ENCODE peak calls at places on chromosomes 12 and 14, in five cellular contexts. Y is neuronal stem cell, T is IMR-90, G is mesenchymal stem cell, U is H9. Q is an unnamed sample.

GRCh38 chr14:104475802-104476201 is 103.8 kb upstream of the C14orf180 start:
- DNase-seq in Y (no peak), T (no peak), G (no peak), U (no peak), Q (no peak)

GRCh38 chr14:71359823-71360222 is 452.6 kb downstream of the PCNX1 start:
- DNase-seq in Y (no peak), T (no peak), G (no peak), U (no peak), Q (no peak)

GRCh38 chr12:49867580-49868341 is 24.9 kb upstream of the BCDIN3D start:
- DNase-seq in Y (no peak), T (no peak), G (peak), U (peak), Q (peak)

GRCh38 chr12:56007892-56008471 is 10.9 kb downstream of the SUOX start:
- DNase-seq in Y (no peak), T (no peak), G (peak), U (no peak), Q (no peak)

GRCh38 chr12:52023976-52024688 is 17.4 kb downstream of the TAMALIN start:
- DNase-seq in Y (no peak), T (no peak), G (no peak), U (no peak), Q (no peak)

GRCh38 chr14:90388982-90389381 is 7.8 kb upstream of the CALM1 start:
- DNase-seq in Y (no peak), T (peak), G (no peak), U (no peak), Q (no peak)

GRCh38 chr12:57037264-57037663 is 12.7 kb downstream of the MYO1A start:
- DNase-seq in Y (no peak), T (no peak), G (no peak), U (peak), Q (no peak)

GRCh38 chr14:32397871-32398640 is 69.0 kb downstream of the AKAP6 start:
- DNase-seq in Y (no peak), T (peak), G (peak), U (no peak), Q (no peak)

GRCh38 chr14:31411218-31411727 is 9.1 kb downstream of the HEATR5A start:
- DNase-seq in Y (no peak), T (peak), G (peak), U (no peak), Q (no peak)

GRCh38 chr12:118560733-118561132 is 184.4 kb downstream of the SUDS3 start:
- DNase-seq in Y (no peak), T (no peak), G (no peak), U (no peak), Q (no peak)

GRCh38 chr12:76519538-76519937 is 40.0 kb downstream of the OSBPL8 start:
- DNase-seq in Y (no peak), T (no peak), G (no peak), U (no peak), Q (no peak)

GRCh38 chr12:108210001-108210400 is 80.9 kb downstream of the WSCD2 start:
- DNase-seq in Y (no peak), T (no peak), G (no peak), U (no peak), Q (no peak)

GRCh38 chr14:43900173-43900655 is 606.9 kb downstream of the FSCB start:
- DNase-seq in Y (no peak), T (no peak), G (no peak), U (no peak), Q (no peak)

GRCh38 chr12:80120994-80121393 is 21.7 kb downstream of the OTOGL start:
- DNase-seq in Y (no peak), T (no peak), G (no peak), U (no peak), Q (no peak)

GRCh38 chr12:76583301-76583700 is 23.7 kb upstream of the OSBPL8 start:
- DNase-seq in Y (no peak), T (no peak), G (no peak), U (no peak), Q (no peak)

GRCh38 chr14:61321385-61322010 is at the start of gene PRKCH:
- DNase-seq in Y (peak), T (peak), G (peak), U (peak), Q (peak)
- H3K23ac ChIP-seq in Y (peak), T (no peak), G (no peak), U (no peak), Q (no peak)

GRCh38 chr12:6850796-6851152 is 312 bp downstream of the CDCA3 start:
- DNase-seq in Y (no peak), T (no peak), G (no peak), U (no peak), Q (peak)

GRCh38 chr12:6852651-6853354 is 853 bp downstream of the USP5 start:
- DNase-seq in Y (no peak), T (peak), G (peak), U (peak), Q (no peak)

GRCh38 chr12:6853626-6854025 is 1.7 kb downstream of the USP5 start:
- DNase-seq in Y (no peak), T (no peak), G (no peak), U (no peak), Q (no peak)

GRCh38 chr12:6851153-6851920 is at the start of gene CDCA3:
- DNase-seq in Y (peak), T (peak), G (peak), U (peak), Q (peak)

GRCh38 chr12:6851921-6852650 is at the start of gene USP5:
- DNase-seq in Y (peak), T (peak), G (peak), U (peak), Q (peak)
- H3K23ac ChIP-seq in Y (peak), T (peak), G (no peak), U (no peak), Q (no peak)

GRCh38 chr12:6914246-6914947 is at the start of gene ENO2:
- DNase-seq in Y (peak), T (peak), G (peak), U (peak), Q (peak)
- H3K23ac ChIP-seq in Y (peak), T (peak), G (no peak), U (no peak), Q (no peak)

GRCh38 chr14:99519931-99520421 is 38.8 kb downstream of the CCNK start:
- DNase-seq in Y (no peak), T (no peak), G (no peak), U (no peak), Q (no peak)
- H3K23ac ChIP-seq in Y (no peak), T (no peak), G (no peak), U (no peak), Q (no peak)

GRCh38 chr12:110680032-110680431 is 8.9 kb downstream of the HVCN1 start:
- DNase-seq in Y (no peak), T (no peak), G (no peak), U (no peak), Q (no peak)
- H3K23ac ChIP-seq in Y (no peak), T (no peak), G (no peak), U (no peak), Q (no peak)

GRCh38 chr14:24147761-24148428 is 597 bp downstream of the RNF31 start:
- DNase-seq in Y (no peak), T (no peak), G (no peak), U (no peak), Q (no peak)

GRCh38 chr14:24146622-24146977 is 190 bp upstream of the PSME2 start:
- DNase-seq in Y (peak), T (peak), G (peak), U (peak), Q (peak)

GRCh38 chr14:24145219-24145618 is 1.2 kb downstream of the PSME2 start:
- DNase-seq in Y (no peak), T (no peak), G (no peak), U (no peak), Q (no peak)

GRCh38 chr14:24145700-24146621 is at the start of gene PSME2:
- DNase-seq in Y (no peak), T (peak), G (peak), U (no peak), Q (peak)

DNA sequence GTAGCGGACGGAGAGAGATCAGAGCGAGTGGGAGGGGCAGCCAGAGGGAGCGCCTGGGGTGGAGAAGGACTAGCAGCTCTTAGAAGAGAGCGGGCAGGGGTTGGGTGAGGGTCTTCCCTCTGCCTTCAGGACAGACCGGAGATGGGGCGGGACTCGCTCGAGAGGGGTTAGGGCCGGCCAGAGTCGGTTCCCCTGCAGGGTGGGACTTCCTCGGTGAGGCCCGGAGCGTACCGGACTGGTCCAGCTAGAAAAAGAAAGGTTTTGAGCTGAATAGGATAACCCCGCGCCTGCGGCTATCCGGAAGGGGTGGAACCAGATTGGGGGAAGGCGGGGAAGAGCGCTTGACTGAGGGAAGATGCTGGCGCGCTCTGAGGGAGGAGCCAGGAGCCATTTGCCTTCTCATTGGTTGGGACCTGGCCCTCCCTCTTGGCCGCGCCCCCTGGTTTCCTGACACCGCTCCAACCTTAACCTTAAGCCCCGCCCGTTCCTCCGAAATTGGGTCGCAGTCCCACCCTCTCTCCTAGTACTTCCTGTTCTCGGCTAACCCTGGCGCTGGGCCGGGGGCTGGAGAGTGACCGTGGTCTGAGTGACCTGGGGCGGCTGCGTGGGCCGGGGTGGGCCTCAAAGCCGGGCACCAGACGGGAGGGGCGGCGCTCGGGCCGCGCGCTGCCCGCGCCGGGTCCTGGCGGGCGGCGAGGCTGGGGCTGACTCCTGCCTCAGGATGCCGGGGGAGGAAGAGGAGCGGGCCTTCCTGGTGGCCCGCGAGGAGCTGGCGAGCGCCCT is at the start of gene RNF31:
- DNase-seq in Y (peak), T (peak), G (peak), U (peak), Q (peak)
- H3K23ac ChIP-seq in Y (peak), T (peak), G (no peak), U (no peak), Q (no peak)

DNA sequence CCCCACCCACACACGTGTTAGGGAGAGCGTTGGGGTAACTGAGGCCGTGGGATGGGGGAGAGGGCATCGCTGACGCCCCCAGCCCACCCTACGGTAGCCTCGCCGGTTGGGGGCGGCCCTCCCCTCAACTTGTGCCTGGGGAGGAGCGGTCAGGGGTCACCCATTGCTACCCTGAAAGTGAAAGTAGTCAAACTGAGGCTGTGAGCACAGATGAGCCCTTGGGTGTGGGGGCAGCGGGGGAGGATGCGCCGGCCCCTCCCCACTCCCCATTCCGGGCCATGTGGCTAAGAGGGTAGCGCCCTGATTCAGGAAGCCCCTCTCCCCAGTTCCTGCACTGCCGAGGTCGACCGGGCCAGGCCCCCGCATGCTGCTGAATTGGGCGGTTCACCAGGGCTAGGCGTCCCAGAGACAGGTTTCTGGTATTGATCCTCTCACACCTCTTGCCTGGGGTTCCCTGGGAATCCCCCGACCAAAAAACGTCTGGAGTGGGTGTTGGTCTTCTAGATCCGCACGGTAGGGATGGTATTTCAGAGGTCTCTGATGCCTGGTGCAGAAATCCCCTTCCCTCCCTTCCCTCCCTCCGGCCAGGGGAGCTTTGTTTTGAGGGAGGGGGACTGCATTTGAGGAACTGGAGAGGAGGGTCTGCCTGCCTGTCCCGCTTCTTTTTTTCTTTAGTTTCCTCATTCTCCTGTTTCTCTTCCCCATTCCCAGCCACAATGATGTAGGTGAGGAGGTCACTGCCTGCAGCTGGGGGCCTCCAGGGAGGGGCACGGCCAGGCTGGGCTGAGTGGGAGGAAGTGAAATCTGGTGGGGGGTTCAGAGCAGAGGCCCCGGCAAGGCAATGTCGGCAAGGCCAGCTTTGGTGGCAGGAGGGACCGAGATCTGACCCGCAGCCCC is 999 bp downstream of the SH2B3 start:
- DNase-seq in Y (no peak), T (no peak), G (peak), U (no peak), Q (no peak)
- H3K23ac ChIP-seq in Y (peak), T (peak), G (peak), U (no peak), Q (no peak)

GRCh38 chr12:103542078-103542477 is 45.0 kb upstream of the STAB2 start:
- DNase-seq in Y (no peak), T (no peak), G (no peak), U (no peak), Q (peak)

GRCh38 chr12:103538397-103538796 is 42.6 kb upstream of the C12orf42 start:
- DNase-seq in Y (no peak), T (no peak), G (no peak), U (no peak), Q (no peak)

GRCh38 chr12:103540319-103540718 is 44.6 kb upstream of the C12orf42 start:
- DNase-seq in Y (no peak), T (no peak), G (no peak), U (no peak), Q (no peak)
- H3K23ac ChIP-seq in Y (no peak), T (no peak), G (no peak), U (no peak), Q (no peak)

GRCh38 chr12:103973909-103974308 is 8.2 kb downstream of the TDG start:
- DNase-seq in Y (no peak), T (no peak), G (no peak), U (no peak), Q (no peak)
- H3K23ac ChIP-seq in Y (no peak), T (no peak), G (no peak), U (no peak), Q (no peak)

DNA sequence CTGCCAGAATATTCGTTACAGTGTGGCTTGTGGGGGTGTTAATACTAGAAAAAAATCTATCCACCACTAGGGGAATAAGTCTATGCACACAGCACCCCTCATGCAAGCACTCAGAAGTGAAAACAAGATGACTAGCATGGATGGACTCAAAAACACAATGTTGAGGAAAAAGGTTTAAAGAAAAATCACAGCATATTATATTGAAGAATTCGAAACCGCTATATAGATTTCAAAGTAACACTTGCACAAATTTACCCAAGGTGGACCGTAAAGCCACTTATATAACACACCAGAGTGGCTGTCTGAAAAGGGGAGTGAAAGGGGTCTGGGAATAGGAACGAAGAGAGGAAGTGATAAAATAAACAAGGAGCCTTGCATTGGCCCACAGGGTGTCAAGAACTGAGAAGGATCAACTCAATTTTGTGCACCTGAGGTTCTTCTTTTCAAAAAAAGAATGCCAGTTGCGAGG is 540 bp downstream of the ABCD4 start:
- DNase-seq in Y (no peak), T (peak), G (peak), U (no peak), Q (no peak)
- H3K23ac ChIP-seq in Y (no peak), T (peak), G (no peak), U (no peak), Q (no peak)